ENCODE peak calls at places on chromosomes 3 and 15, in five cellular contexts. F is cardiac muscle cell, N is mesenchymal stem cell, T is H4, Z is AG09319. D is an unnamed sample.
A peak's percentile ranks its signal among the peaks of the same experiment; 100 is the strongest.

GRCh38 chr3:36965440-36965839 is 20.6 kb upstream of the TRANK1 start:
- DNase-seq in F (no peak), N (no peak), T (no peak), Z (no peak), D (no peak)

GRCh38 chr15:67149068-67149841 is 83.9 kb downstream of the SMAD3 start:
- DNase-seq in F (no peak), N (peak; percentile 46), T (no peak), Z (no peak), D (no peak)

GRCh38 chr3:34106379-34106778 is 307.9 kb downstream of the PDCD6IP start:
- DNase-seq in F (no peak), N (no peak), T (no peak), Z (no peak), D (no peak)

GRCh38 chr15:41561777-41562145 is 2.7 kb downstream of the TYRO3 start:
- DNase-seq in F (no peak), N (peak; percentile 56), T (no peak), Z (no peak), D (no peak)

GRCh38 chr3:13105851-13106250 is 32.6 kb upstream of the IQSEC1 start:
- DNase-seq in F (no peak), N (no peak), T (no peak), Z (no peak), D (no peak)

GRCh38 chr3:52250122-52250521 is 4.6 kb downstream of the PPM1M start:
- DNase-seq in F (no peak), N (no peak), T (no peak), Z (no peak), D (no peak)

GRCh38 chr3:13896473-13897154 is 16.7 kb upstream of the WNT7A start:
- DNase-seq in F (peak; percentile 86), N (peak; percentile 44), T (peak; percentile 65), Z (peak; percentile 27), D (no peak)

GRCh38 chr3:110521019-110521418 is 550.6 kb upstream of the NECTIN3 start:
- DNase-seq in F (no peak), N (peak; percentile 88), T (peak; percentile 75), Z (peak; percentile 71), D (no peak)

GRCh38 chr3:54133196-54133595 is 10.8 kb downstream of the CACNA2D3 start:
- DNase-seq in F (no peak), N (no peak), T (no peak), Z (no peak), D (no peak)

GRCh38 chr3:142963266-142964149 is at the start of gene PAQR9:
- DNase-seq in F (peak; percentile 62), N (no peak), T (no peak), Z (no peak), D (no peak)

D was measured in NK-92 treated with Interleukin-12 subunit alpha and Interleukin-12 subunit beta, amount 100 ng/mL, for 24 hours.